ENCODE peak calls at places on chromosomes 6 and 20, in five cellular contexts. N is effector CD8-positive, alpha-beta T cell; U is fibroblast of pulmonary artery; Z is germinal center; Y is heart right ventricle. T is an unnamed sample.

GRCh38 chr6:62492192-62492822 is 206.3 kb upstream of the KHDRBS2 start:
- DNase-seq in N (no peak), U (no peak), Z (no peak), Y (no peak), T (no peak)

GRCh38 chr6:89826029-89826528 is 3.6 kb upstream of the CASP8AP2 start:
- DNase-seq in N (no peak), U (peak), Z (no peak), Y (no peak), T (no peak)

GRCh38 chr6:111781055-111781708 is 92.1 kb downstream of the FYN start:
- DNase-seq in N (no peak), U (peak), Z (no peak), Y (no peak), T (peak)

GRCh38 chr6:12769556-12770255 is 53.1 kb downstream of the PHACTR1 start:
- DNase-seq in N (no peak), U (no peak), Z (no peak), Y (no peak), T (no peak)

GRCh38 chr6:56292505-56293181 is 45.3 kb upstream of the COL21A1 start:
- DNase-seq in N (no peak), U (peak), Z (no peak), Y (no peak), T (peak)

GRCh38 chr6:4607793-4608192 is 168.4 kb upstream of the CDYL start:
- DNase-seq in N (no peak), U (no peak), Z (no peak), Y (no peak), T (no peak)

GRCh38 chr6:19478273-19478672 is 358.9 kb upstream of the ID4 start:
- DNase-seq in N (no peak), U (no peak), Z (no peak), Y (no peak), T (no peak)

GRCh38 chr20:3312940-3313656 is 74.1 kb upstream of the SLC4A11 start:
- DNase-seq in N (no peak), U (peak), Z (no peak), Y (no peak), T (peak)

GRCh38 chr6:145310116-145310515 is 425.2 kb downstream of the EPM2A start:
- DNase-seq in N (no peak), U (peak), Z (no peak), Y (no peak), T (peak)

GRCh38 chr6:70124882-70125535 is 177.9 kb downstream of the COL9A1 start:
- DNase-seq in N (no peak), U (peak), Z (no peak), Y (no peak), T (peak)

GRCh38 chr6:35481215-35481614 is 13.0 kb downstream of the RPL10A start:
- DNase-seq in N (no peak), U (no peak), Z (no peak), Y (no peak), T (no peak)

GRCh38 chr6:159981591-159982245 is 12.8 kb downstream of the IGF2R start:
- DNase-seq in N (no peak), U (peak), Z (peak), Y (no peak), T (peak)

GRCh38 chr6:20846602-20847028 is 312.4 kb downstream of the CDKAL1 start:
- DNase-seq in N (no peak), U (peak), Z (no peak), Y (no peak), T (peak)

GRCh38 chr20:51760905-51761544 is 7.2 kb downstream of the ATP9A start:
- DNase-seq in N (no peak), U (peak), Z (no peak), Y (no peak), T (peak)

GRCh38 chr6:153150767-153151440 is 19.8 kb upstream of the RGS17 start:
- DNase-seq in N (no peak), U (no peak), Z (no peak), Y (no peak), T (peak)

GRCh38 chr6:129860901-129861665 is at the start of gene TMEM244:
- DNase-seq in N (no peak), U (no peak), Z (no peak), Y (no peak), T (peak)

GRCh38 chr20:44425923-44426322 is 49.8 kb upstream of the TTPAL start:
- DNase-seq in N (no peak), U (no peak), Z (no peak), Y (no peak), T (no peak)

GRCh38 chr6:119476554-119476953 is 127.0 kb upstream of the MAN1A1 start:
- DNase-seq in N (no peak), U (no peak), Z (no peak), Y (no peak), T (peak)

GRCh38 chr6:119105262-119105661 is 26.8 kb upstream of the FAM184A start:
- DNase-seq in N (no peak), U (no peak), Z (no peak), Y (no peak), T (no peak)

GRCh38 chr20:36405255-36405654 is 99.1 kb downstream of the DLGAP4 start:
- DNase-seq in N (no peak), U (peak), Z (no peak), Y (no peak), T (peak)

GRCh38 chr6:12363651-12364381 is 73.7 kb downstream of the EDN1 start:
- DNase-seq in N (no peak), U (no peak), Z (peak), Y (no peak), T (no peak)

GRCh38 chr20:50029697-50030428 is 47.1 kb downstream of the SNAI1 start:
- DNase-seq in N (no peak), U (peak), Z (no peak), Y (peak), T (peak)

GRCh38 chr20:17941087-17941825 is 27.3 kb downstream of the SNX5 start:
- DNase-seq in N (no peak), U (no peak), Z (no peak), Y (no peak), T (no peak)

GRCh38 chr20:4904127-4904860 is 97.0 kb downstream of the SLC23A2 start:
- DNase-seq in N (no peak), U (no peak), Z (no peak), Y (no peak), T (no peak)

GRCh38 chr6:105596284-105596755 is 193.4 kb upstream of the PREP start:
- DNase-seq in N (no peak), U (peak), Z (no peak), Y (no peak), T (peak)

GRCh38 chr20:32521780-32522524 is 63.2 kb downstream of the NOL4L start:
- DNase-seq in N (peak), U (peak), Z (peak), Y (peak), T (peak)

GRCh38 chr6:48916523-48917050 is 546.5 kb downstream of the MMUT start:
- DNase-seq in N (no peak), U (no peak), Z (no peak), Y (no peak), T (no peak)

GRCh38 chr6:51846531-51846930 is 240.9 kb downstream of the PKHD1 start:
- DNase-seq in N (no peak), U (no peak), Z (no peak), Y (no peak), T (no peak)

GRCh38 chr6:43946641-43947363 is 176.8 kb downstream of the VEGFA start:
- DNase-seq in N (no peak), U (no peak), Z (no peak), Y (no peak), T (no peak)

GRCh38 chr6:144895890-144896289 is 610.8 kb downstream of the UTRN start:
- DNase-seq in N (no peak), U (no peak), Z (no peak), Y (no peak), T (no peak)

GRCh38 chr20:63129991-63130653 is 85.8 kb downstream of the YTHDF1 start:
- DNase-seq in N (no peak), U (no peak), Z (no peak), Y (peak), T (no peak)

GRCh38 chr20:2794866-2795447 is 5.5 kb downstream of the CPXM1 start:
- DNase-seq in N (no peak), U (no peak), Z (no peak), Y (no peak), T (no peak)

GRCh38 chr6:149236584-149236983 is 80.9 kb upstream of the TAB2 start:
- DNase-seq in N (no peak), U (peak), Z (no peak), Y (no peak), T (no peak)

GRCh38 chr20:1296922-1297321 is 30.8 kb downstream of the SNPH start:
- DNase-seq in N (no peak), U (no peak), Z (no peak), Y (no peak), T (no peak)

GRCh38 chr6:34922177-34922663 is 33.2 kb downstream of the ANKS1A start:
- DNase-seq in N (no peak), U (peak), Z (no peak), Y (no peak), T (peak)

GRCh38 chr6:89145962-89146747 is at the start of gene PM20D2:
- DNase-seq in N (peak), U (peak), Z (peak), Y (peak), T (peak)

GRCh38 chr6:28737750-28738395 is 185.9 kb downstream of the TRIM27 start:
- DNase-seq in N (no peak), U (no peak), Z (no peak), Y (no peak), T (no peak)

GRCh38 chr6:84809504-84809903 is 45.1 kb upstream of the TBX18 start:
- DNase-seq in N (no peak), U (no peak), Z (no peak), Y (no peak), T (no peak)

T was measured in fibroblast of villous mesenchyme.